ENCODE peak calls at places on chromosome 22, in four cellular contexts. One of them, this sample, is unnamed.
A peak's percentile ranks its signal among the peaks of the same experiment; 100 is the strongest.

GRCh38 chr22:37334859-37335818 is 52.8 kb downstream of the CYTH4 start:
- DNase-seq in right cardiac atrium: no peak
- DNase-seq in bronchial epithelial cell: peak; percentile 8
- DNase-seq in stomach: no peak
- DNase-seq in this sample: no peak

GRCh38 chr22:46052331-46052771 is 75.4 kb upstream of the WNT7B start:
- DNase-seq in right cardiac atrium: peak; percentile 71
- DNase-seq in bronchial epithelial cell: no peak
- DNase-seq in stomach: peak; percentile 26
- DNase-seq in this sample: no peak

GRCh38 chr22:38304526-38304925 is 12.7 kb downstream of the CSNK1E start:
- DNase-seq in right cardiac atrium: peak; percentile 72
- DNase-seq in bronchial epithelial cell: no peak
- DNase-seq in stomach: no peak
- DNase-seq in this sample: no peak

GRCh38 chr22:31241200-31241599 is 29.1 kb downstream of the LIMK2 start:
- DNase-seq in right cardiac atrium: no peak
- DNase-seq in bronchial epithelial cell: no peak
- DNase-seq in stomach: no peak
- DNase-seq in this sample: no peak

GRCh38 chr22:50169181-50169759 is 1.3 kb upstream of the PANX2 start:
- DNase-seq in right cardiac atrium: peak; percentile 35
- DNase-seq in bronchial epithelial cell: no peak
- DNase-seq in stomach: no peak
- DNase-seq in this sample: no peak

GRCh38 chr22:31141551-31141950 is 1.2 kb upstream of the PLA2G3 start:
- DNase-seq in right cardiac atrium: no peak
- DNase-seq in bronchial epithelial cell: no peak
- DNase-seq in stomach: no peak
- DNase-seq in this sample: no peak

GRCh38 chr22:41345807-41346335 is 35.9 kb upstream of the TEF start:
- DNase-seq in right cardiac atrium: peak; percentile 36
- DNase-seq in bronchial epithelial cell: no peak
- DNase-seq in stomach: no peak
- DNase-seq in this sample: no peak

GRCh38 chr22:49112176-49112575 is 715.5 kb downstream of the BRD1 start:
- DNase-seq in right cardiac atrium: no peak
- DNase-seq in bronchial epithelial cell: no peak
- DNase-seq in stomach: no peak
- DNase-seq in this sample: no peak

GRCh38 chr22:46563381-46564083 is 26.1 kb upstream of the CELSR1 start:
- DNase-seq in right cardiac atrium: peak; percentile 93
- DNase-seq in bronchial epithelial cell: peak; percentile 27
- DNase-seq in stomach: peak; percentile 88
- DNase-seq in this sample: peak; percentile 60

GRCh38 chr22:47190957-47191323 is 428.5 kb downstream of the TBC1D22A start:
- DNase-seq in right cardiac atrium: no peak
- DNase-seq in bronchial epithelial cell: no peak
- DNase-seq in stomach: peak; percentile 11
- DNase-seq in this sample: no peak

GRCh38 chr22:36819112-36819511 is 2.3 kb upstream of the PVALB start:
- DNase-seq in right cardiac atrium: no peak
- DNase-seq in bronchial epithelial cell: no peak
- DNase-seq in stomach: no peak
- DNase-seq in this sample: no peak

GRCh38 chr22:29748248-29748893 is 18.4 kb downstream of the ZMAT5 start:
- DNase-seq in right cardiac atrium: peak; percentile 40
- DNase-seq in bronchial epithelial cell: peak; percentile 27
- DNase-seq in stomach: no peak
- DNase-seq in this sample: no peak

GRCh38 chr22:40236131-40236665 is 58.5 kb downstream of the TNRC6B start:
- DNase-seq in right cardiac atrium: no peak
- DNase-seq in bronchial epithelial cell: no peak
- DNase-seq in stomach: no peak
- DNase-seq in this sample: no peak

GRCh38 chr22:44331881-44332714 is 19.3 kb upstream of the SHISAL1 start:
- DNase-seq in right cardiac atrium: peak; percentile 70
- DNase-seq in bronchial epithelial cell: no peak
- DNase-seq in stomach: no peak
- DNase-seq in this sample: no peak

GRCh38 chr22:45318558-45319318 is 9.0 kb downstream of the FAM118A start:
- DNase-seq in right cardiac atrium: peak; percentile 54
- DNase-seq in bronchial epithelial cell: no peak
- DNase-seq in stomach: no peak
- DNase-seq in this sample: peak; percentile 14

GRCh38 chr22:21446128-21446826 is 20.9 kb upstream of the TMEM191C start:
- DNase-seq in right cardiac atrium: peak; percentile 44
- DNase-seq in bronchial epithelial cell: no peak
- DNase-seq in stomach: peak; percentile 18
- DNase-seq in this sample: no peak

GRCh38 chr22:19759994-19760651 is 455 bp upstream of the TBX1 start:
- DNase-seq in right cardiac atrium: peak; percentile 2
- DNase-seq in bronchial epithelial cell: no peak
- DNase-seq in stomach: no peak
- DNase-seq in this sample: no peak

GRCh38 chr22:44365832-44366231 is 53.1 kb upstream of the SHISAL1 start:
- DNase-seq in right cardiac atrium: no peak
- DNase-seq in bronchial epithelial cell: no peak
- DNase-seq in stomach: no peak
- DNase-seq in this sample: no peak

GRCh38 chr22:37581534-37581933 is 1.6 kb upstream of the LGALS2 start:
- DNase-seq in right cardiac atrium: peak; percentile 69
- DNase-seq in bronchial epithelial cell: no peak
- DNase-seq in stomach: peak; percentile 95
- DNase-seq in this sample: no peak

GRCh38 chr22:37237371-37238268 is 6.4 kb downstream of the RAC2 start:
- DNase-seq in right cardiac atrium: no peak
- DNase-seq in bronchial epithelial cell: no peak
- DNase-seq in stomach: no peak
- DNase-seq in this sample: no peak

GRCh38 chr22:33853200-33854097 is 66.8 kb downstream of the LARGE1 start:
- DNase-seq in right cardiac atrium: peak; percentile 89
- DNase-seq in bronchial epithelial cell: peak; percentile 48
- DNase-seq in stomach: peak; percentile 85
- DNase-seq in this sample: no peak